ENCODE peak calls at places on chromosomes 6 and 20, in seven cellular contexts. One of them, this sample, is unnamed.
A peak's percentile ranks its signal among the peaks of the same experiment; 100 is the strongest.

GRCh38 chr6:155026366-155027045 is 31.4 kb downstream of the TIAM2 start:
- DNase-seq in activated CD4-positive, alpha-beta T cell treated with anti-CD3 and anti-CD28 coated beads, Interleukin-2, amount 50 U/mL, for 1 hour: no peak
- DNase-seq in stimulated activated CD4-positive, alpha-beta T cell treated with anti-CD3 and anti-CD28 coated beads, Interleukin-12 subunit alpha, Interleukin-12 subunit beta, amount 100 ng/mL, for 4 hours: no peak
- DNase-seq in activated T-helper 9 cell treated with anti-CD3 and anti-CD28 coated beads, Interleukin-2, amount 50 U/mL, for 16 hours: no peak
- DNase-seq in NB4: peak; percentile 72
- DNase-seq in GF-D8: no peak
- DNase-seq in NCI-H2081: no peak
- DNase-seq in this sample: peak; percentile 26

GRCh38 chr6:98871057-98871456 is 36.7 kb downstream of the POU3F2 start:
- DNase-seq in activated CD4-positive, alpha-beta T cell treated with anti-CD3 and anti-CD28 coated beads, Interleukin-2, amount 50 U/mL, for 1 hour: no peak
- DNase-seq in stimulated activated CD4-positive, alpha-beta T cell treated with anti-CD3 and anti-CD28 coated beads, Interleukin-12 subunit alpha, Interleukin-12 subunit beta, amount 100 ng/mL, for 4 hours: no peak
- DNase-seq in activated T-helper 9 cell treated with anti-CD3 and anti-CD28 coated beads, Interleukin-2, amount 50 U/mL, for 16 hours: no peak
- DNase-seq in NB4: no peak
- DNase-seq in GF-D8: no peak
- DNase-seq in NCI-H2081: no peak
- DNase-seq in this sample: no peak

GRCh38 chr6:123564363-123564762 is 72.4 kb downstream of the TRDN start:
- DNase-seq in activated CD4-positive, alpha-beta T cell treated with anti-CD3 and anti-CD28 coated beads, Interleukin-2, amount 50 U/mL, for 1 hour: no peak
- DNase-seq in stimulated activated CD4-positive, alpha-beta T cell treated with anti-CD3 and anti-CD28 coated beads, Interleukin-12 subunit alpha, Interleukin-12 subunit beta, amount 100 ng/mL, for 4 hours: no peak
- DNase-seq in activated T-helper 9 cell treated with anti-CD3 and anti-CD28 coated beads, Interleukin-2, amount 50 U/mL, for 16 hours: no peak
- DNase-seq in NB4: no peak
- DNase-seq in GF-D8: no peak
- DNase-seq in NCI-H2081: peak; percentile 62
- DNase-seq in this sample: no peak

GRCh38 chr20:43794326-43794725 is 67.5 kb upstream of the GTSF1L start:
- DNase-seq in activated CD4-positive, alpha-beta T cell treated with anti-CD3 and anti-CD28 coated beads, Interleukin-2, amount 50 U/mL, for 1 hour: no peak
- DNase-seq in stimulated activated CD4-positive, alpha-beta T cell treated with anti-CD3 and anti-CD28 coated beads, Interleukin-12 subunit alpha, Interleukin-12 subunit beta, amount 100 ng/mL, for 4 hours: no peak
- DNase-seq in activated T-helper 9 cell treated with anti-CD3 and anti-CD28 coated beads, Interleukin-2, amount 50 U/mL, for 16 hours: no peak
- DNase-seq in NB4: no peak
- DNase-seq in GF-D8: no peak
- DNase-seq in NCI-H2081: no peak
- DNase-seq in this sample: no peak

GRCh38 chr6:84411060-84411629 is 183.7 kb upstream of the CEP162 start:
- DNase-seq in activated CD4-positive, alpha-beta T cell treated with anti-CD3 and anti-CD28 coated beads, Interleukin-2, amount 50 U/mL, for 1 hour: no peak
- DNase-seq in stimulated activated CD4-positive, alpha-beta T cell treated with anti-CD3 and anti-CD28 coated beads, Interleukin-12 subunit alpha, Interleukin-12 subunit beta, amount 100 ng/mL, for 4 hours: no peak
- DNase-seq in activated T-helper 9 cell treated with anti-CD3 and anti-CD28 coated beads, Interleukin-2, amount 50 U/mL, for 16 hours: no peak
- DNase-seq in NB4: no peak
- DNase-seq in GF-D8: no peak
- DNase-seq in NCI-H2081: peak; percentile 91
- DNase-seq in this sample: no peak

GRCh38 chr6:132933085-132933484 is 118.7 kb downstream of the RPS12 start:
- DNase-seq in activated CD4-positive, alpha-beta T cell treated with anti-CD3 and anti-CD28 coated beads, Interleukin-2, amount 50 U/mL, for 1 hour: no peak
- DNase-seq in stimulated activated CD4-positive, alpha-beta T cell treated with anti-CD3 and anti-CD28 coated beads, Interleukin-12 subunit alpha, Interleukin-12 subunit beta, amount 100 ng/mL, for 4 hours: no peak
- DNase-seq in activated T-helper 9 cell treated with anti-CD3 and anti-CD28 coated beads, Interleukin-2, amount 50 U/mL, for 16 hours: no peak
- DNase-seq in NB4: no peak
- DNase-seq in GF-D8: no peak
- DNase-seq in NCI-H2081: no peak
- DNase-seq in this sample: no peak

GRCh38 chr20:53801609-53802370 is 208.2 kb upstream of the ZNF217 start:
- DNase-seq in activated CD4-positive, alpha-beta T cell treated with anti-CD3 and anti-CD28 coated beads, Interleukin-2, amount 50 U/mL, for 1 hour: no peak
- DNase-seq in stimulated activated CD4-positive, alpha-beta T cell treated with anti-CD3 and anti-CD28 coated beads, Interleukin-12 subunit alpha, Interleukin-12 subunit beta, amount 100 ng/mL, for 4 hours: no peak
- DNase-seq in activated T-helper 9 cell treated with anti-CD3 and anti-CD28 coated beads, Interleukin-2, amount 50 U/mL, for 16 hours: no peak
- DNase-seq in NB4: no peak
- DNase-seq in GF-D8: no peak
- DNase-seq in NCI-H2081: no peak
- DNase-seq in this sample: no peak

GRCh38 chr6:8082954-8083858 is 19.0 kb upstream of the BLOC1S5 start:
- DNase-seq in activated CD4-positive, alpha-beta T cell treated with anti-CD3 and anti-CD28 coated beads, Interleukin-2, amount 50 U/mL, for 1 hour: no peak
- DNase-seq in stimulated activated CD4-positive, alpha-beta T cell treated with anti-CD3 and anti-CD28 coated beads, Interleukin-12 subunit alpha, Interleukin-12 subunit beta, amount 100 ng/mL, for 4 hours: no peak
- DNase-seq in activated T-helper 9 cell treated with anti-CD3 and anti-CD28 coated beads, Interleukin-2, amount 50 U/mL, for 16 hours: no peak
- DNase-seq in NB4: peak; percentile 40
- DNase-seq in GF-D8: no peak
- DNase-seq in NCI-H2081: peak; percentile 49
- DNase-seq in this sample: no peak

GRCh38 chr20:45791668-45792512 is at the start of the genes DNTTIP1 and WFDC3:
- DNase-seq in activated CD4-positive, alpha-beta T cell treated with anti-CD3 and anti-CD28 coated beads, Interleukin-2, amount 50 U/mL, for 1 hour: peak; percentile 84
- DNase-seq in stimulated activated CD4-positive, alpha-beta T cell treated with anti-CD3 and anti-CD28 coated beads, Interleukin-12 subunit alpha, Interleukin-12 subunit beta, amount 100 ng/mL, for 4 hours: peak; percentile 87
- DNase-seq in activated T-helper 9 cell treated with anti-CD3 and anti-CD28 coated beads, Interleukin-2, amount 50 U/mL, for 16 hours: peak; percentile 83
- DNase-seq in NB4: peak; percentile 95
- DNase-seq in GF-D8: peak; percentile 66
- DNase-seq in NCI-H2081: peak; percentile 89
- DNase-seq in this sample: peak; percentile 93

GRCh38 chr6:3209114-3210023 is 18.1 kb downstream of the TUBB2B start:
- DNase-seq in activated CD4-positive, alpha-beta T cell treated with anti-CD3 and anti-CD28 coated beads, Interleukin-2, amount 50 U/mL, for 1 hour: no peak
- DNase-seq in stimulated activated CD4-positive, alpha-beta T cell treated with anti-CD3 and anti-CD28 coated beads, Interleukin-12 subunit alpha, Interleukin-12 subunit beta, amount 100 ng/mL, for 4 hours: peak; percentile 53
- DNase-seq in activated T-helper 9 cell treated with anti-CD3 and anti-CD28 coated beads, Interleukin-2, amount 50 U/mL, for 16 hours: peak; percentile 60
- DNase-seq in NB4: peak; percentile 40
- DNase-seq in GF-D8: no peak
- DNase-seq in NCI-H2081: no peak
- DNase-seq in this sample: peak; percentile 65

GRCh38 chr6:169894377-169894960 is 143.0 kb downstream of the ERMARD start:
- DNase-seq in activated CD4-positive, alpha-beta T cell treated with anti-CD3 and anti-CD28 coated beads, Interleukin-2, amount 50 U/mL, for 1 hour: no peak
- DNase-seq in stimulated activated CD4-positive, alpha-beta T cell treated with anti-CD3 and anti-CD28 coated beads, Interleukin-12 subunit alpha, Interleukin-12 subunit beta, amount 100 ng/mL, for 4 hours: no peak
- DNase-seq in activated T-helper 9 cell treated with anti-CD3 and anti-CD28 coated beads, Interleukin-2, amount 50 U/mL, for 16 hours: no peak
- DNase-seq in NB4: no peak
- DNase-seq in GF-D8: no peak
- DNase-seq in NCI-H2081: no peak
- DNase-seq in this sample: no peak

GRCh38 chr20:16821211-16822089 is 73.3 kb downstream of the OTOR start:
- DNase-seq in activated CD4-positive, alpha-beta T cell treated with anti-CD3 and anti-CD28 coated beads, Interleukin-2, amount 50 U/mL, for 1 hour: no peak
- DNase-seq in stimulated activated CD4-positive, alpha-beta T cell treated with anti-CD3 and anti-CD28 coated beads, Interleukin-12 subunit alpha, Interleukin-12 subunit beta, amount 100 ng/mL, for 4 hours: peak; percentile 2
- DNase-seq in activated T-helper 9 cell treated with anti-CD3 and anti-CD28 coated beads, Interleukin-2, amount 50 U/mL, for 16 hours: no peak
- DNase-seq in NB4: peak; percentile 62
- DNase-seq in GF-D8: no peak
- DNase-seq in NCI-H2081: peak; percentile 39
- DNase-seq in this sample: no peak

GRCh38 chr20:1283522-1284210 is 17.6 kb downstream of the SNPH start:
- DNase-seq in activated CD4-positive, alpha-beta T cell treated with anti-CD3 and anti-CD28 coated beads, Interleukin-2, amount 50 U/mL, for 1 hour: no peak
- DNase-seq in stimulated activated CD4-positive, alpha-beta T cell treated with anti-CD3 and anti-CD28 coated beads, Interleukin-12 subunit alpha, Interleukin-12 subunit beta, amount 100 ng/mL, for 4 hours: no peak
- DNase-seq in activated T-helper 9 cell treated with anti-CD3 and anti-CD28 coated beads, Interleukin-2, amount 50 U/mL, for 16 hours: no peak
- DNase-seq in NB4: no peak
- DNase-seq in GF-D8: no peak
- DNase-seq in NCI-H2081: peak; percentile 46
- DNase-seq in this sample: no peak

GRCh38 chr6:81487489-81487888 is 265.0 kb downstream of the TENT5A start:
- DNase-seq in activated CD4-positive, alpha-beta T cell treated with anti-CD3 and anti-CD28 coated beads, Interleukin-2, amount 50 U/mL, for 1 hour: no peak
- DNase-seq in stimulated activated CD4-positive, alpha-beta T cell treated with anti-CD3 and anti-CD28 coated beads, Interleukin-12 subunit alpha, Interleukin-12 subunit beta, amount 100 ng/mL, for 4 hours: no peak
- DNase-seq in activated T-helper 9 cell treated with anti-CD3 and anti-CD28 coated beads, Interleukin-2, amount 50 U/mL, for 16 hours: no peak
- DNase-seq in NB4: no peak
- DNase-seq in GF-D8: no peak
- DNase-seq in NCI-H2081: no peak
- DNase-seq in this sample: peak; percentile 48

GRCh38 chr6:138752017-138752416 is 21.6 kb upstream of the CCDC28A start:
- DNase-seq in activated CD4-positive, alpha-beta T cell treated with anti-CD3 and anti-CD28 coated beads, Interleukin-2, amount 50 U/mL, for 1 hour: no peak
- DNase-seq in stimulated activated CD4-positive, alpha-beta T cell treated with anti-CD3 and anti-CD28 coated beads, Interleukin-12 subunit alpha, Interleukin-12 subunit beta, amount 100 ng/mL, for 4 hours: no peak
- DNase-seq in activated T-helper 9 cell treated with anti-CD3 and anti-CD28 coated beads, Interleukin-2, amount 50 U/mL, for 16 hours: no peak
- DNase-seq in NB4: peak; percentile 18
- DNase-seq in GF-D8: no peak
- DNase-seq in NCI-H2081: no peak
- DNase-seq in this sample: no peak

GRCh38 chr6:154460306-154461071 is 50.0 kb downstream of the CNKSR3 start:
- DNase-seq in activated CD4-positive, alpha-beta T cell treated with anti-CD3 and anti-CD28 coated beads, Interleukin-2, amount 50 U/mL, for 1 hour: no peak
- DNase-seq in stimulated activated CD4-positive, alpha-beta T cell treated with anti-CD3 and anti-CD28 coated beads, Interleukin-12 subunit alpha, Interleukin-12 subunit beta, amount 100 ng/mL, for 4 hours: no peak
- DNase-seq in activated T-helper 9 cell treated with anti-CD3 and anti-CD28 coated beads, Interleukin-2, amount 50 U/mL, for 16 hours: no peak
- DNase-seq in NB4: no peak
- DNase-seq in GF-D8: no peak
- DNase-seq in NCI-H2081: peak; percentile 53
- DNase-seq in this sample: no peak

GRCh38 chr6:140921366-140922226 is 1211.1 kb upstream of the GJE1 start:
- DNase-seq in activated CD4-positive, alpha-beta T cell treated with anti-CD3 and anti-CD28 coated beads, Interleukin-2, amount 50 U/mL, for 1 hour: no peak
- DNase-seq in stimulated activated CD4-positive, alpha-beta T cell treated with anti-CD3 and anti-CD28 coated beads, Interleukin-12 subunit alpha, Interleukin-12 subunit beta, amount 100 ng/mL, for 4 hours: no peak
- DNase-seq in activated T-helper 9 cell treated with anti-CD3 and anti-CD28 coated beads, Interleukin-2, amount 50 U/mL, for 16 hours: no peak
- DNase-seq in NB4: peak; percentile 75
- DNase-seq in GF-D8: no peak
- DNase-seq in NCI-H2081: peak; percentile 59
- DNase-seq in this sample: no peak

GRCh38 chr6:139027620-139028182 is 844 bp upstream of the ABRACL start:
- DNase-seq in activated CD4-positive, alpha-beta T cell treated with anti-CD3 and anti-CD28 coated beads, Interleukin-2, amount 50 U/mL, for 1 hour: peak; percentile 24
- DNase-seq in stimulated activated CD4-positive, alpha-beta T cell treated with anti-CD3 and anti-CD28 coated beads, Interleukin-12 subunit alpha, Interleukin-12 subunit beta, amount 100 ng/mL, for 4 hours: peak; percentile 34
- DNase-seq in activated T-helper 9 cell treated with anti-CD3 and anti-CD28 coated beads, Interleukin-2, amount 50 U/mL, for 16 hours: peak; percentile 16
- DNase-seq in NB4: peak; percentile 85
- DNase-seq in GF-D8: peak; percentile 16
- DNase-seq in NCI-H2081: peak; percentile 88
- DNase-seq in this sample: peak; percentile 45